ENCODE peak calls at places on chromosomes 13 and 19, in ten cellular contexts. One of them, this sample, is unnamed.

GRCh38 chr13:44007451-44007850 is 127.7 kb downstream of the LACC1 start:
- DNase-seq in Panc1: no peak
- DNase-seq in ovary: no peak
- DNase-seq in CD4-positive, alpha-beta T cell: no peak
- DNase-seq in dorsolateral prefrontal cortex: no peak
- DNase-seq in psoas muscle: no peak
- DNase-seq in AG04450: no peak
- DNase-seq in GM23338: no peak
- DNase-seq in gastrocnemius medialis: no peak
- DNase-seq in CD8-positive, alpha-beta T cell: no peak
- DNase-seq in this sample: no peak

GRCh38 chr19:50328257-50329145 is 676 bp downstream of the KCNC3 start:
- DNase-seq in Panc1: no peak
- DNase-seq in ovary: no peak
- DNase-seq in CD4-positive, alpha-beta T cell: no peak
- DNase-seq in dorsolateral prefrontal cortex: peak
- DNase-seq in psoas muscle: no peak
- DNase-seq in AG04450: no peak
- DNase-seq in GM23338: peak
- DNase-seq in gastrocnemius medialis: no peak
- DNase-seq in CD8-positive, alpha-beta T cell: no peak
- DNase-seq in this sample: no peak

GRCh38 chr13:77029436-77029835 is 2.5 kb upstream of the FBXL3 start:
- DNase-seq in Panc1: no peak
- DNase-seq in ovary: no peak
- DNase-seq in CD4-positive, alpha-beta T cell: no peak
- DNase-seq in dorsolateral prefrontal cortex: no peak
- DNase-seq in psoas muscle: no peak
- DNase-seq in AG04450: no peak
- DNase-seq in GM23338: no peak
- DNase-seq in gastrocnemius medialis: no peak
- DNase-seq in CD8-positive, alpha-beta T cell: no peak
- DNase-seq in this sample: no peak

GRCh38 chr19:49333426-49334288 is 1.5 kb upstream of the CD37 start:
- DNase-seq in Panc1: no peak
- DNase-seq in ovary: no peak
- DNase-seq in CD4-positive, alpha-beta T cell: peak
- DNase-seq in dorsolateral prefrontal cortex: no peak
- DNase-seq in psoas muscle: no peak
- DNase-seq in AG04450: no peak
- DNase-seq in GM23338: no peak
- DNase-seq in gastrocnemius medialis: no peak
- DNase-seq in CD8-positive, alpha-beta T cell: peak
- DNase-seq in this sample: no peak

GRCh38 chr19:45865269-45865948 is 1.3 kb downstream of the FOXA3 start:
- DNase-seq in Panc1: no peak
- DNase-seq in ovary: no peak
- DNase-seq in CD4-positive, alpha-beta T cell: no peak
- DNase-seq in dorsolateral prefrontal cortex: no peak
- DNase-seq in psoas muscle: no peak
- DNase-seq in AG04450: no peak
- DNase-seq in GM23338: no peak
- DNase-seq in gastrocnemius medialis: no peak
- DNase-seq in CD8-positive, alpha-beta T cell: no peak
- DNase-seq in this sample: no peak

GRCh38 chr13:99123101-99124045 is 77.3 kb upstream of the UBAC2 start:
- DNase-seq in Panc1: no peak
- DNase-seq in ovary: no peak
- DNase-seq in CD4-positive, alpha-beta T cell: no peak
- DNase-seq in dorsolateral prefrontal cortex: no peak
- DNase-seq in psoas muscle: no peak
- DNase-seq in AG04450: no peak
- DNase-seq in GM23338: no peak
- DNase-seq in gastrocnemius medialis: no peak
- DNase-seq in CD8-positive, alpha-beta T cell: no peak
- DNase-seq in this sample: no peak

GRCh38 chr13:33487575-33488243 is 202.2 kb upstream of the STARD13 start:
- DNase-seq in Panc1: no peak
- DNase-seq in ovary: no peak
- DNase-seq in CD4-positive, alpha-beta T cell: no peak
- DNase-seq in dorsolateral prefrontal cortex: no peak
- DNase-seq in psoas muscle: no peak
- DNase-seq in AG04450: no peak
- DNase-seq in GM23338: peak
- DNase-seq in gastrocnemius medialis: peak
- DNase-seq in CD8-positive, alpha-beta T cell: no peak
- DNase-seq in this sample: no peak

GRCh38 chr13:34522818-34523217 is 419.3 kb upstream of the NBEA start:
- DNase-seq in Panc1: no peak
- DNase-seq in ovary: no peak
- DNase-seq in CD4-positive, alpha-beta T cell: no peak
- DNase-seq in dorsolateral prefrontal cortex: no peak
- DNase-seq in psoas muscle: no peak
- DNase-seq in AG04450: no peak
- DNase-seq in GM23338: no peak
- DNase-seq in gastrocnemius medialis: no peak
- DNase-seq in CD8-positive, alpha-beta T cell: no peak
- DNase-seq in this sample: no peak

GRCh38 chr13:49400755-49401659 is 42.9 kb downstream of the CAB39L start:
- DNase-seq in Panc1: no peak
- DNase-seq in ovary: no peak
- DNase-seq in CD4-positive, alpha-beta T cell: no peak
- DNase-seq in dorsolateral prefrontal cortex: no peak
- DNase-seq in psoas muscle: no peak
- DNase-seq in AG04450: peak
- DNase-seq in GM23338: peak
- DNase-seq in gastrocnemius medialis: no peak
- DNase-seq in CD8-positive, alpha-beta T cell: no peak
- DNase-seq in this sample: no peak

GRCh38 chr13:25281193-25281936 is 5.9 kb downstream of the MTMR6 start:
- DNase-seq in Panc1: no peak
- DNase-seq in ovary: no peak
- DNase-seq in CD4-positive, alpha-beta T cell: no peak
- DNase-seq in dorsolateral prefrontal cortex: no peak
- DNase-seq in psoas muscle: no peak
- DNase-seq in AG04450: no peak
- DNase-seq in GM23338: no peak
- DNase-seq in gastrocnemius medialis: no peak
- DNase-seq in CD8-positive, alpha-beta T cell: no peak
- DNase-seq in this sample: no peak

GRCh38 chr19:51375504-51376221 is 3.2 kb upstream of the NKG7 start:
- DNase-seq in Panc1: no peak
- DNase-seq in ovary: no peak
- DNase-seq in CD4-positive, alpha-beta T cell: no peak
- DNase-seq in dorsolateral prefrontal cortex: peak
- DNase-seq in psoas muscle: no peak
- DNase-seq in AG04450: no peak
- DNase-seq in GM23338: no peak
- DNase-seq in gastrocnemius medialis: no peak
- DNase-seq in CD8-positive, alpha-beta T cell: no peak
- DNase-seq in this sample: no peak

GRCh38 chr19:34017024-34017423 is 155.3 kb upstream of the LSM14A start:
- DNase-seq in Panc1: no peak
- DNase-seq in ovary: no peak
- DNase-seq in CD4-positive, alpha-beta T cell: no peak
- DNase-seq in dorsolateral prefrontal cortex: no peak
- DNase-seq in psoas muscle: no peak
- DNase-seq in AG04450: no peak
- DNase-seq in GM23338: no peak
- DNase-seq in gastrocnemius medialis: no peak
- DNase-seq in CD8-positive, alpha-beta T cell: no peak
- DNase-seq in this sample: no peak

GRCh38 chr19:19081642-19082151 is 17.9 kb downstream of the SLC25A42 start:
- DNase-seq in Panc1: no peak
- DNase-seq in ovary: no peak
- DNase-seq in CD4-positive, alpha-beta T cell: no peak
- DNase-seq in dorsolateral prefrontal cortex: no peak
- DNase-seq in psoas muscle: peak
- DNase-seq in AG04450: no peak
- DNase-seq in GM23338: no peak
- DNase-seq in gastrocnemius medialis: peak
- DNase-seq in CD8-positive, alpha-beta T cell: no peak
- DNase-seq in this sample: no peak

GRCh38 chr19:49871349-49871985 is 4.1 kb upstream of the PNKP start:
- DNase-seq in Panc1: no peak
- DNase-seq in ovary: no peak
- DNase-seq in CD4-positive, alpha-beta T cell: no peak
- DNase-seq in dorsolateral prefrontal cortex: no peak
- DNase-seq in psoas muscle: no peak
- DNase-seq in AG04450: no peak
- DNase-seq in GM23338: no peak
- DNase-seq in gastrocnemius medialis: no peak
- DNase-seq in CD8-positive, alpha-beta T cell: no peak
- DNase-seq in this sample: no peak

GRCh38 chr19:47005873-47006272 is 13.8 kb upstream of the NPAS1 start:
- DNase-seq in Panc1: no peak
- DNase-seq in ovary: no peak
- DNase-seq in CD4-positive, alpha-beta T cell: no peak
- DNase-seq in dorsolateral prefrontal cortex: no peak
- DNase-seq in psoas muscle: no peak
- DNase-seq in AG04450: no peak
- DNase-seq in GM23338: peak
- DNase-seq in gastrocnemius medialis: no peak
- DNase-seq in CD8-positive, alpha-beta T cell: no peak
- DNase-seq in this sample: no peak

GRCh38 chr19:16328824-16329482 is 4.3 kb downstream of the KLF2 start:
- DNase-seq in Panc1: no peak
- DNase-seq in ovary: no peak
- DNase-seq in CD4-positive, alpha-beta T cell: peak
- DNase-seq in dorsolateral prefrontal cortex: no peak
- DNase-seq in psoas muscle: no peak
- DNase-seq in AG04450: no peak
- DNase-seq in GM23338: no peak
- DNase-seq in gastrocnemius medialis: no peak
- DNase-seq in CD8-positive, alpha-beta T cell: peak
- DNase-seq in this sample: no peak
- TF ChIP-seq CTCF in Panc1: no peak
- TF ChIP-seq CTCF in ovary: no peak
- TF ChIP-seq CTCF in CD4-positive, alpha-beta T cell: no peak
- TF ChIP-seq CTCF in dorsolateral prefrontal cortex: no peak
- TF ChIP-seq CTCF in psoas muscle: no peak
- TF ChIP-seq CTCF in AG04450: no peak
- TF ChIP-seq CTCF in GM23338: peak
- TF ChIP-seq CTCF in gastrocnemius medialis: no peak
- TF ChIP-seq CTCF in CD8-positive, alpha-beta T cell: no peak
- TF ChIP-seq CTCF in this sample: no peak

DNA sequence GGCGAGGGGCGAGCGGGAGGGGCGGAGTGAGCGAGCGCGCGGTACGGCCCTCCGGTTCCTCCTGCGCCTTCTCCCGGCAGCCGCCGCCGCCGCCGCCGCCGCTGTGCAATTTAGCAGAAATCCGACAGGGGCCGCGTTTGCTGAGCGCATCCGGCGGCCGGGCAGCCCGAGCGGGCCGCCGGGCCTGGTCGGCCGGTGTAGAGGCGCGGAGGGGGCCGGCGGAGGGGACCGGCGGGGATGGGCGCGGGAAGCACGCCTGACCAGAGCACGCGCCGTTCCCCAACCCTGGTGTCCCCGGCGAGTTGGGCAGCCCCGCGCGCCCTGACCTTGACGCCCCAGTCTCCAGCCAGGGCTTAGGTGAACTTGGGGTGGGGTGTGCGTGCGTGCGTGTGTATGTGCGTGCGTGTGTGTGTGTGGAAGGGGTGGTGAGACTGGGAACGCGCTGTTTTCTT is 144.5 kb upstream of the ZNF536 start:
- DNase-seq in Panc1: no peak
- DNase-seq in ovary: no peak
- DNase-seq in CD4-positive, alpha-beta T cell: no peak
- DNase-seq in dorsolateral prefrontal cortex: peak
- DNase-seq in psoas muscle: peak
- DNase-seq in AG04450: no peak
- DNase-seq in GM23338: peak
- DNase-seq in gastrocnemius medialis: no peak
- DNase-seq in CD8-positive, alpha-beta T cell: no peak
- DNase-seq in this sample: peak
- H3K27ac ChIP-seq in Panc1: no peak
- H3K27ac ChIP-seq in ovary: no peak
- H3K27ac ChIP-seq in CD4-positive, alpha-beta T cell: no peak
- H3K27ac ChIP-seq in dorsolateral prefrontal cortex: peak
- H3K27ac ChIP-seq in psoas muscle: no peak
- H3K27ac ChIP-seq in AG04450: no peak
- H3K27ac ChIP-seq in GM23338: no peak
- H3K27ac ChIP-seq in gastrocnemius medialis: no peak
- H3K27ac ChIP-seq in CD8-positive, alpha-beta T cell: no peak
- H3K27ac ChIP-seq in this sample: no peak

DNA sequence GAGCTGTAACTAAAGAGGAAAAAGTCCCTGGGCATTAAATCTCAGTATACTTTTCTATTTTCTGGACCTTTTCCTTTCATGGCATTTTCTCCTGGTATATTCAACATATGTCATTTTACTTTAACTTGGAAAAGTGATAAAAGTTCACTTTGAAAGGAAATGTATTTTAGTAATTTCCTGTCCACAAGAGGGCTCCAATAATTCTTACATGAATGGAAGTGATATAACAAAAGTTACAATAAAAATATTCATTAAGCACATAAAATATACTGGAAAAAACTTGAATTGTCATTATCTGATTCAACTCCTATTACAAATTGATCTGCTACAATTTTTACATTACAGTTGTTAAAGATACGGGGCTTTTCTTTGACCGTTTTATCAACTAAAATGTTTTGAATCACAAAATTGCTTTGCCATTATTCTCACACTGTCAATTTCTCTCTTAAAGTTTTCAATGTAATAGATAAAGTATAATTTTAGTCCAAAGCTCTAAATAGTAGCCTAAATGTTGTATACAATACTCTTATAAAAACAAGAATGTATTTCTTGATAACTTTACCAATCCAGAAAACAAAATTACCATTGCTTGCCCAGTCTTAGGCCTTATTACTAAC is 4.9 kb downstream of the UBL3 start:
- DNase-seq in Panc1: no peak
- DNase-seq in ovary: no peak
- DNase-seq in CD4-positive, alpha-beta T cell: no peak
- DNase-seq in dorsolateral prefrontal cortex: no peak
- DNase-seq in psoas muscle: no peak
- DNase-seq in AG04450: no peak
- DNase-seq in GM23338: no peak
- DNase-seq in gastrocnemius medialis: no peak
- DNase-seq in CD8-positive, alpha-beta T cell: no peak
- DNase-seq in this sample: no peak
- TF ChIP-seq CTCF in Panc1: peak
- TF ChIP-seq CTCF in ovary: no peak
- TF ChIP-seq CTCF in CD4-positive, alpha-beta T cell: peak
- TF ChIP-seq CTCF in dorsolateral prefrontal cortex: peak
- TF ChIP-seq CTCF in psoas muscle: peak
- TF ChIP-seq CTCF in AG04450: peak
- TF ChIP-seq CTCF in GM23338: no peak
- TF ChIP-seq CTCF in gastrocnemius medialis: no peak
- TF ChIP-seq CTCF in CD8-positive, alpha-beta T cell: peak
- TF ChIP-seq CTCF in this sample: peak

DNA sequence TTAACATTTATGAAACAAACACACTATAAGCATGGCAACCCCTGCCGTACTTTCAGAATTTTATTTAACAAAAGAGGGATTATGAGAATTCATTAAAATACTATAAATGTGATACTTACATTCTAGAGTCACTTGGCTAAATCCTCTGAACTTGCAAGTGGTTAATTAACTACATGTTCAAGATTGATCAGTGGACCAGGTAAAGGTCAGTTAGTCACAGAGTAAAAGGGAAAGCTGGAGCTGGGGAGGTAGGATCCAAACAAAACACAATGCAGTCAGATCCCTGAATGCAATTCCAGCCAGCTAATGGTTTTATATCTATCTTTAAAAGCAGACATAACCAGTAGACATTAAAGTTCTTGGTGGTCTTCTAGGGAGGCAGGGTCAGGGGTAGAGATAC is 270.5 kb downstream of the DIAPH3 start:
- DNase-seq in Panc1: no peak
- DNase-seq in ovary: no peak
- DNase-seq in CD4-positive, alpha-beta T cell: no peak
- DNase-seq in dorsolateral prefrontal cortex: no peak
- DNase-seq in psoas muscle: no peak
- DNase-seq in AG04450: no peak
- DNase-seq in GM23338: no peak
- DNase-seq in gastrocnemius medialis: no peak
- DNase-seq in CD8-positive, alpha-beta T cell: no peak
- DNase-seq in this sample: no peak
- H3K27ac ChIP-seq in Panc1: no peak
- H3K27ac ChIP-seq in ovary: no peak
- H3K27ac ChIP-seq in CD4-positive, alpha-beta T cell: no peak
- H3K27ac ChIP-seq in dorsolateral prefrontal cortex: no peak
- H3K27ac ChIP-seq in psoas muscle: no peak
- H3K27ac ChIP-seq in AG04450: no peak
- H3K27ac ChIP-seq in GM23338: no peak
- H3K27ac ChIP-seq in gastrocnemius medialis: no peak
- H3K27ac ChIP-seq in CD8-positive, alpha-beta T cell: no peak
- H3K27ac ChIP-seq in this sample: no peak